ENCODE peak calls at places on chromosomes 16 and 17, in nine cellular contexts. M is AG09319, T is astrocyte of the spinal cord, Y is thoracic aorta, G is colonic mucosa, P is left ventricle myocardium inferior, Q is fibroblast of the conjunctiva, D is endothelial cell, U is T-cell. J is an unnamed sample.

GRCh38 chr16:11361751-11362742 is 16.8 kb downstream of the RMI2 start:
- DNase-seq in M (no peak), U (peak), P (no peak), Q (no peak), G (no peak), D (peak), T (no peak), Y (no peak), J (no peak)

GRCh38 chr17:57372156-57372555 is 115.8 kb downstream of the MSI2 start:
- DNase-seq in M (no peak), P (no peak), D (no peak), Y (no peak), U (no peak), T (peak), Q (no peak), G (no peak), J (no peak)

GRCh38 chr16:31367875-31368274 is 12.9 kb downstream of the ITGAX start:
- DNase-seq in Y (no peak), G (no peak), P (no peak), T (no peak), U (no peak), D (no peak), M (no peak), Q (no peak), J (no peak)

GRCh38 chr17:68707032-68707431 is 105.9 kb upstream of the FAM20A start:
- DNase-seq in P (no peak), Y (no peak), Q (peak), U (no peak), G (no peak), T (peak), D (no peak), M (no peak), J (no peak)

GRCh38 chr17:81429813-81430510 is 34.7 kb downstream of the BAHCC1 start:
- DNase-seq in D (no peak), Y (no peak), T (peak), P (peak), U (no peak), G (no peak), Q (peak), M (no peak), J (peak)

GRCh38 chr16:3776316-3776715 is 59.0 kb upstream of the TRAP1 start:
- DNase-seq in D (no peak), T (no peak), M (no peak), Q (no peak), P (peak), G (no peak), U (no peak), Y (no peak), J (no peak)

GRCh38 chr17:54864636-54865420 is 35.8 kb upstream of the TOM1L1 start:
- DNase-seq in G (no peak), Y (no peak), D (no peak), M (no peak), T (no peak), Q (no peak), U (no peak), P (no peak), J (no peak)

GRCh38 chr17:41417576-41418015 is 6.8 kb downstream of the KRT37 start:
- DNase-seq in T (no peak), D (peak), Q (no peak), Y (no peak), P (no peak), U (no peak), G (no peak), M (no peak), J (no peak)

GRCh38 chr16:71428883-71429282 is 13.0 kb downstream of the TLE7 start:
- DNase-seq in P (no peak), T (no peak), U (no peak), D (no peak), M (no peak), Q (no peak), G (no peak), Y (no peak), J (no peak)

GRCh38 chr17:63842173-63842539 is 329 bp downstream of the SMARCD2 start:
- DNase-seq in P (peak), M (no peak), D (peak), Q (no peak), Y (no peak), T (peak), G (peak), U (no peak), J (no peak)

J was measured in brain pericyte.